ENCODE peak calls at places on chromosomes 2 and 18, in ten cellular contexts. Q is fibroblast of the aortic adventitia, L is fibroblast of villous mesenchyme, K is bronchial epithelial cell, M is AG09309, P is WERI-Rb-1, I is cardiac muscle cell, N is NB4, Y is stomach, E is PC-9. H is an unnamed sample.

GRCh38 chr2:236984046-236984445 is 101.6 kb upstream of the COPS8 start:
- DNase-seq in Q (peak; percentile 85), E (no peak), K (peak; percentile 68), Y (no peak), P (no peak), L (no peak), M (no peak), N (no peak), I (no peak), H (no peak)

GRCh38 chr2:27735263-27735904 is 36.1 kb upstream of the MRPL33 start:
- DNase-seq in K (peak; percentile 64), L (peak; percentile 66), Q (peak; percentile 68), Y (peak; percentile 79), I (peak; percentile 48), E (peak; percentile 81), P (peak; percentile 71), N (no peak), M (no peak), H (no peak)

GRCh38 chr2:145765889-145766288 is 1246.0 kb upstream of the ZEB2 start:
- DNase-seq in N (no peak), P (no peak), M (no peak), I (no peak), K (no peak), Y (no peak), E (no peak), Q (no peak), L (no peak), H (no peak)

GRCh38 chr18:48813833-48814489 is 136.8 kb downstream of the SMAD7 start:
- DNase-seq in P (peak; percentile 2), E (no peak), Y (peak; percentile 31), K (peak; percentile 48), M (no peak), N (no peak), L (peak; percentile 48), Q (peak; percentile 49), I (no peak), H (no peak)

GRCh38 chr18:5582849-5583667 is 39.3 kb upstream of the EPB41L3 start:
- DNase-seq in P (no peak), I (peak; percentile 18), N (no peak), E (no peak), Q (no peak), Y (no peak), L (no peak), K (no peak), M (no peak), H (peak; percentile 13)

GRCh38 chr2:239939736-239940483 is 85.2 kb downstream of the NDUFA10 start:
- DNase-seq in L (no peak), Q (no peak), E (no peak), M (no peak), P (no peak), I (no peak), N (no peak), Y (peak; percentile 15), K (no peak), H (no peak)

GRCh38 chr2:171136024-171136423 is 24.7 kb downstream of the TLK1 start:
- DNase-seq in I (no peak), Q (no peak), Y (no peak), K (no peak), P (no peak), N (no peak), M (no peak), L (no peak), E (no peak), H (no peak)

GRCh38 chr18:10033038-10033437 is 119.2 kb downstream of the VAPA start:
- DNase-seq in I (no peak), Y (peak; percentile 22), Q (no peak), L (no peak), K (no peak), E (no peak), M (no peak), P (no peak), N (no peak), H (no peak)

GRCh38 chr2:39511786-39512433 is 74.8 kb upstream of the MAP4K3 start:
- DNase-seq in I (no peak), E (no peak), L (peak; percentile 78), K (no peak), Q (peak; percentile 74), P (no peak), Y (no peak), N (no peak), M (no peak), H (no peak)

GRCh38 chr2:230658877-230659652 is 53.6 kb upstream of the CAB39 start:
- DNase-seq in P (no peak), L (no peak), Y (no peak), I (no peak), K (no peak), N (peak; percentile 97), Q (no peak), M (no peak), E (no peak), H (no peak)

GRCh38 chr2:167487728-167488127 is 599.4 kb downstream of the XIRP2 start:
- DNase-seq in I (no peak), L (no peak), P (no peak), Q (no peak), K (no peak), Y (no peak), N (no peak), E (no peak), M (no peak), H (no peak)

GRCh38 chr2:151033454-151034248 is 228.0 kb downstream of the RBM43 start:
- DNase-seq in E (no peak), I (no peak), P (no peak), N (no peak), M (no peak), K (no peak), Y (no peak), Q (no peak), L (peak; percentile 26), H (no peak)

GRCh38 chr2:151028691-151029176 is 232.9 kb downstream of the RBM43 start:
- DNase-seq in E (no peak), P (no peak), N (no peak), Y (no peak), K (no peak), Q (no peak), L (peak; percentile 33), M (no peak), I (no peak), H (no peak)

GRCh38 chr2:151029406-151030157 is 232.1 kb downstream of the RBM43 start:
- DNase-seq in M (peak; percentile 97), I (no peak), K (no peak), Y (no peak), Q (peak; percentile 95), E (no peak), L (peak; percentile 85), N (peak; percentile 41), P (no peak), H (peak; percentile 51)

GRCh38 chr2:151032741-151033152 is 228.9 kb downstream of the RBM43 start:
- DNase-seq in N (no peak), L (peak; percentile 87), Y (no peak), I (no peak), E (no peak), Q (peak; percentile 96), K (peak; percentile 79), P (no peak), M (peak; percentile 98), H (peak; percentile 67)

GRCh38 chr2:151030663-151031230 is 230.9 kb downstream of the RBM43 start:
- DNase-seq in P (no peak), I (no peak), Q (no peak), M (no peak), Y (no peak), N (peak; percentile 20), K (no peak), L (no peak), E (no peak), H (no peak)
- TF ChIP-seq CTCF in P (no peak), I (no peak), Q (peak; percentile 9), M (peak; percentile 31), Y (no peak), N (no peak), K (no peak), L (no peak), E (peak; percentile 39), H (peak; percentile 10)

GRCh38 chr2:10043256-10043905 is at the start of gene KLF11:
- DNase-seq in L (peak; percentile 93), E (peak; percentile 84), M (peak; percentile 27), N (peak; percentile 26), I (peak; percentile 97), Q (peak; percentile 83), P (no peak), Y (peak; percentile 95), K (peak; percentile 63), H (peak; percentile 39)
- H3K4me3 ChIP-seq in L (peak within 1 kb of the TSS; percentile 71), E (peak within 1 kb of the TSS; percentile 59), M (peak within 1 kb of the TSS; percentile 52), N (no peak within 1 kb of the TSS), I (peak within 1 kb of the TSS; percentile 81), Q (peak within 1 kb of the TSS; percentile 74), P (peak within 1 kb of the TSS; percentile 47), Y (peak within 1 kb of the TSS; percentile 56), K (peak within 1 kb of the TSS; percentile 68), H (peak within 1 kb of the TSS; percentile 43)

DNA sequence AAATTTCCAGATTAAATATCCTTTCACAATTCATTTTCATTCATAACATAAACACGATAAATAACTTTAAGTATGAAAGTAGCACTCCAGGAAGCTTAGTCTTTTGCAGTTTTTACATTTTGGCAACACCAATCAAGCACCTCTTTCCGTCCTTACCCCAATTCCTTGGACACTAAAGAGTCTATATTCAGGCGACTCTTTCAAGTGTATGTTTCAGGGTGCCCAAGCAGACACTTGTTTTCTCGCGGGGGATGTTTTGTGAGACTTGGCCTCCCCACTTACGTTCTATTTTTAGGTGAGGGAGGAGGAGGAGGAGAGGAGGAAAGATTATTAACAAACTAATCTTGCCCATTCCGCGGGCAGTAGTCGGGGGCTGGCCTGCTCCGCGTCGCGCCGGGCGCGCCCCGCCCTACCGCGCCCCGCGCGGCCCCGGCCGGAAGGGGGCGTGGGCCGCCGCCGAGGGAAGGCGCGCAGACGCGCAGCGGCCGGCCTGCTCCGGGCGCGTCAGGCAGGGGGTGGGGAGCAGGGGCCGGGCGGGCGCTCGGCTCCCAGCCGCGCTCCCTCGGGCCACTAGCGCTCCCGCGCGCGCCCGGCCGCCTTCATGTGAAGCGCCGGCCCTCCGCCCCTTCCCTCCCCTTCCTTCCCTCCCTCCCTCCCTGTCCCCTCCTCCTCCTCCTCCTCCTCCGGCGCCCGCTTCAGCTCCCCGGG is at the start of gene ITPRID2:
- DNase-seq in Q (peak; percentile 82), P (peak; percentile 79), E (peak; percentile 96), K (peak; percentile 71), L (peak; percentile 91), M (peak; percentile 48), I (peak; percentile 95), N (peak; percentile 95), Y (peak; percentile 92), H (peak; percentile 68)
- TF ChIP-seq CTCF in Q (no peak), P (peak; percentile 6), E (peak; percentile 48), K (peak; percentile 7), L (no peak), M (no peak), I (no peak), N (no peak), Y (no peak), H (no peak)

DNA sequence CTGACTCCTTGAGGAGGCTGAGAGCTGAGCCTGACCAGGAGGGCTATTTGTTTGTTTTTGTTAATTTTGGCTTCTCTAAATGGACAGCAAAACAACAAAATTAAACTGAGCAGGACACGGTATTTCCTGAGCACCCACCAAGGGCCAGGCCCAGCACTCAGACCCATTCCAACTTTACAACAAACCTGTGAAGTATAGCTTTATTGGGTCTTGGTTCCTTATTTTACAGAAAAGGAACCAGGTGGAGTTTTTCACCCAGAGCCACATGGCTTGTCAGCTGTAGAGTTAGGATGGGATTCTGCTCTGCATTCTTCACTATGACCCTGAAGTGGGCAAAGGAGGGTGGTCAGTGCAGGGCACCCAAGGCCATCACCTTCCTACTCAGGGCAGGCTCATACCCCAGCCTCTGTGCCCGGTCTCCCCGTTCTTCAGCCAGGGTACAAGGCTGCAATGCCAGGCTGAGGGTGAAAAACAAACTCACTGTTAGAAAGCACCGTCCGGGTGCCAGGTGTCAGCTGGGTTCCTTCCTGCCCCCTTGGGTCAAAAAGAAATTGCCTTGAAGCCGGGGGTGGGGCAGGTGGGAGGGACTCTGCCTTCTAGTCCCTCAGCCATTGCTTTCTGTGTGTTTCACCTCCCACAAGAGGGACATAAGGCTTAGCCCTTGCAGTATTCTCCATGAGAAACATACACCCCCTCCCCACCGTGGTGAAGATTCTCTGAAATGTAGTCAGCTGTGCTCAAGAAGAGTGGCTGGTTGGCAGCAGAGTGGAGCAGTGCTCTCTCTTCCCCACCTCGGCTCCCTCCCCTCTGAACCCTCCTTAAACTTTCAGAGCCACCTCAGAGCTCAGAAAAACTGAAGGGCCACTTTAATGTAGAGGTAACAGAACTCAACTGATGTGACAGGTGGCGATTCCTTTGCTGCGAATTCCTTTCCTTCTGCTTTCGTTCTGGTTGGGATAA is 2.2 kb downstream of the PSD4 start:
- DNase-seq in K (no peak), L (no peak), M (no peak), E (no peak), P (no peak), Q (no peak), I (no peak), N (no peak), Y (no peak), H (no peak)
- H3K4me3 ChIP-seq in K (no peak overlapping the region), L (no peak overlapping the region), M (no peak overlapping the region), E (no peak overlapping the region), P (no peak overlapping the region), Q (no peak overlapping the region), I (no peak overlapping the region), N (peak overlapping the region; percentile 85), Y (no peak overlapping the region), H (no peak overlapping the region)

H was measured in astrocyte of the cerebellum.